ENCODE peak calls at places on chromosomes 3 and 15, in eight cellular contexts. One of them, this sample, is unnamed.

GRCh38 chr15:33324609-33325008 is 13.8 kb downstream of the RYR3 start:
- DNase-seq in heart right ventricle: no peak
- DNase-seq in brain microvascular endothelial cell: no peak
- DNase-seq in uterus: no peak
- DNase-seq in RWPE2: no peak
- DNase-seq in GM23338: no peak
- DNase-seq in K562: no peak
- DNase-seq in endodermal cell: no peak
- DNase-seq in this sample: no peak

GRCh38 chr3:79810529-79810928 is 42.7 kb upstream of the ROBO1 start:
- DNase-seq in endodermal cell: no peak
- DNase-seq in uterus: no peak
- DNase-seq in GM23338: no peak
- DNase-seq in K562: no peak
- DNase-seq in RWPE2: no peak
- DNase-seq in heart right ventricle: no peak
- DNase-seq in brain microvascular endothelial cell: peak
- DNase-seq in this sample: no peak

GRCh38 chr3:99817047-99817436 is 620 bp upstream of the CMSS1 start:
- DNase-seq in RWPE2: no peak
- DNase-seq in uterus: no peak
- DNase-seq in K562: peak
- DNase-seq in heart right ventricle: no peak
- DNase-seq in brain microvascular endothelial cell: no peak
- DNase-seq in endodermal cell: no peak
- DNase-seq in GM23338: peak
- DNase-seq in this sample: peak

GRCh38 chr3:8575364-8576104 is 69.1 kb downstream of the SSUH2 start:
- DNase-seq in GM23338: no peak
- DNase-seq in endodermal cell: no peak
- DNase-seq in K562: no peak
- DNase-seq in brain microvascular endothelial cell: peak
- DNase-seq in uterus: no peak
- DNase-seq in heart right ventricle: no peak
- DNase-seq in RWPE2: no peak
- DNase-seq in this sample: no peak

GRCh38 chr3:128334766-128335165 is 131.9 kb downstream of the DNAJB8 start:
- DNase-seq in GM23338: no peak
- DNase-seq in heart right ventricle: no peak
- DNase-seq in K562: no peak
- DNase-seq in RWPE2: no peak
- DNase-seq in brain microvascular endothelial cell: no peak
- DNase-seq in uterus: no peak
- DNase-seq in endodermal cell: no peak
- DNase-seq in this sample: no peak

GRCh38 chr15:85149460-85150129 is 167.9 kb downstream of the PDE8A start:
- DNase-seq in uterus: no peak
- DNase-seq in endodermal cell: no peak
- DNase-seq in brain microvascular endothelial cell: no peak
- DNase-seq in heart right ventricle: no peak
- DNase-seq in RWPE2: no peak
- DNase-seq in GM23338: no peak
- DNase-seq in K562: no peak
- DNase-seq in this sample: no peak

GRCh38 chr3:67416703-67417102 is 237.7 kb downstream of the SUCLG2 start:
- DNase-seq in endodermal cell: no peak
- DNase-seq in heart right ventricle: no peak
- DNase-seq in brain microvascular endothelial cell: no peak
- DNase-seq in K562: no peak
- DNase-seq in GM23338: no peak
- DNase-seq in uterus: no peak
- DNase-seq in RWPE2: no peak
- DNase-seq in this sample: no peak

GRCh38 chr3:125120370-125121122 is 64.7 kb upstream of the HEG1 start:
- DNase-seq in uterus: no peak
- DNase-seq in heart right ventricle: no peak
- DNase-seq in K562: no peak
- DNase-seq in endodermal cell: peak
- DNase-seq in GM23338: peak
- DNase-seq in RWPE2: no peak
- DNase-seq in brain microvascular endothelial cell: no peak
- DNase-seq in this sample: peak

DNA sequence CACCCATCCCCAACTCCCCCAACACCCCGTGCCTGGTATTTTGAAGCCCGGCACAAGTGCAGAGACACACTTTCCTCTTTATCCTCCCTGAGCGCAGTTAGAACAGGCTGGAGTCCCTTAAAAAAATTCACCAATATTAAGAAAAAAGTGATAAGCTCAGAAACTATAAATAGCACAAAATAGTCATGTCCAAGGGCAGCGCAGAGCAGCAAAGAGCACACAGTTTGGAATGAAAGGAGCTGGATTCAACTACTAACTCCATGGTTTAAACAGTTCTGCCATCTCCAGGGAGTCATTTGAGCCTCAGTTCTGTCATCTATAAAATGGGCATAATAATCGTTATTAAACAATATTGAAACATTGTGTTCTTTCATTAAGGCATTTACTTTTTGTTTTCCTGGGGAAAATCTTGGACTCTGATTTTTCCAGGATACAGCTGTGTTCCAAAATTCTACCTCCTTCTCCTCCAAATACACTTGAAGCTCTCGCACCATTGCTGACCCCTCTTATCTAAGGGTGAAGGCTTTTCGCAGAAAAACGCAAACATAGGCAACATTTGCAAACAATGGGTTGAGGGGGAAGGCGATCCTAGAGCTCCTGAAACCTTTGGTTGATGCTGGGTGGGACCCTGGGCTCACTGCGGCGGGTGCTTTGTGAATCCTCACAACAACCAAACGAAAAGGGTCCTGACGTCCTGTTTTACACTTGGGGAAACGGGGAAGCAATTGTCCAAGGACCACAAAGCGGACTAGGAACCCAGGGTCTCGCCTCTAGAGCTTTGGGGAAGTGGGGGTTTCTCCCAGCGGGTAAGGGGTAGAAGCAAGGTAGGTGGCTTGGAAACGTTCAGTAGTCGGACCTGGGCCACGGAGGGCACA is 41.8 kb downstream of the EPHB3 start:
- DNase-seq in brain microvascular endothelial cell: no peak
- DNase-seq in K562: no peak
- DNase-seq in GM23338: no peak
- DNase-seq in endodermal cell: peak
- DNase-seq in heart right ventricle: no peak
- DNase-seq in RWPE2: no peak
- DNase-seq in uterus: no peak
- DNase-seq in this sample: no peak
- H3K27ac ChIP-seq in brain microvascular endothelial cell: no peak
- H3K27ac ChIP-seq in K562: no peak
- H3K27ac ChIP-seq in GM23338: no peak
- H3K27ac ChIP-seq in endodermal cell: peak
- H3K27ac ChIP-seq in heart right ventricle: no peak
- H3K27ac ChIP-seq in RWPE2: no peak
- H3K27ac ChIP-seq in uterus: peak
- H3K27ac ChIP-seq in this sample: no peak

GRCh38 chr3:173584093-173584833 is 186.7 kb downstream of the NLGN1 start:
- DNase-seq in endodermal cell: peak
- DNase-seq in GM23338: peak
- DNase-seq in RWPE2: no peak
- DNase-seq in K562: peak
- DNase-seq in heart right ventricle: peak
- DNase-seq in uterus: no peak
- DNase-seq in brain microvascular endothelial cell: peak
- DNase-seq in this sample: peak

GRCh38 chr3:173584834-173585831 is 187.6 kb downstream of the NLGN1 start:
- DNase-seq in GM23338: peak
- DNase-seq in heart right ventricle: peak
- DNase-seq in uterus: no peak
- DNase-seq in endodermal cell: peak
- DNase-seq in RWPE2: no peak
- DNase-seq in brain microvascular endothelial cell: peak
- DNase-seq in K562: no peak
- DNase-seq in this sample: no peak

GRCh38 chr3:173588547-173588946 is 191.0 kb downstream of the NLGN1 start:
- DNase-seq in brain microvascular endothelial cell: no peak
- DNase-seq in K562: no peak
- DNase-seq in RWPE2: no peak
- DNase-seq in heart right ventricle: no peak
- DNase-seq in uterus: no peak
- DNase-seq in endodermal cell: no peak
- DNase-seq in GM23338: no peak
- DNase-seq in this sample: no peak

GRCh38 chr3:173587055-173587454 is 189.5 kb downstream of the NLGN1 start:
- DNase-seq in uterus: no peak
- DNase-seq in RWPE2: no peak
- DNase-seq in GM23338: no peak
- DNase-seq in K562: no peak
- DNase-seq in heart right ventricle: no peak
- DNase-seq in brain microvascular endothelial cell: no peak
- DNase-seq in endodermal cell: no peak
- DNase-seq in this sample: no peak

GRCh38 chr3:173586176-173586575 is 188.6 kb downstream of the NLGN1 start:
- DNase-seq in RWPE2: no peak
- DNase-seq in brain microvascular endothelial cell: no peak
- DNase-seq in GM23338: no peak
- DNase-seq in K562: no peak
- DNase-seq in heart right ventricle: no peak
- DNase-seq in endodermal cell: no peak
- DNase-seq in uterus: no peak
- DNase-seq in this sample: no peak
- H3K4me3 ChIP-seq in RWPE2: no peak
- H3K4me3 ChIP-seq in brain microvascular endothelial cell: no peak
- H3K4me3 ChIP-seq in GM23338: peak
- H3K4me3 ChIP-seq in K562: no peak
- H3K4me3 ChIP-seq in heart right ventricle: peak
- H3K4me3 ChIP-seq in endodermal cell: peak
- H3K4me3 ChIP-seq in uterus: no peak
- H3K4me3 ChIP-seq in this sample: no peak

DNA sequence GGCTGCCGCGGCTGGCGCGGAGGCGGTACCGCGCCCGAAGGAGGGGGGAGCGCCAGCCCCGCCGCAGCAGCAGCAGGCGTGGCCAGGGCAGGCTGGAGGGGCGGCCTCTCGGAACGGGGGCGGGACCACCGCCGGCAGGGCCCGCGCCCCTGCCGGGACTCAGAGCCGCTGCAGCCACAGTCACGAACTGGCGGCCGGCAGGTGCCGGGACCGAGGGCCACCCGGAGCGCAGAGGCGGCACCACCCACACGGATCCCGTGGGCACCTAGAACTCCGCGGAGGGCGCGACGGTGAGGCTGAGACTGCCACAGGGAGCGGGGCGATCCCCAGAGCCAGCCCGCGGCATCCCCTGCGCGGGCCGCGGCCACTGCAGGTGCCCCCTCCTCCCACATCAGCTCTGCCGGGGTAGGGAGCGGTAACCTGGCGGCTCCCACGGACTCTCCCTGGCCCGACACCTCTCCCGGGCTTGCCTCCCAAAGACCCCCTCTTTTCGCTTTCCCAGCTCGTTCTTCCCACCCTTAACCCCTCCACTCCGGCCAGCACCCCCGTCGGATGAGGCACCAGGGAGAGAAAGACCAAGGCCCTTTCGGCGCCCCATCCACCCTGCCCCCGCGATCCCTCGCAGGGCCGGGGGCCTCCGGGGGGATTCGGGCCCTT is at the start of gene VWA5B2:
- DNase-seq in uterus: peak
- DNase-seq in heart right ventricle: peak
- DNase-seq in endodermal cell: peak
- DNase-seq in GM23338: peak
- DNase-seq in K562: peak
- DNase-seq in brain microvascular endothelial cell: no peak
- DNase-seq in RWPE2: peak
- DNase-seq in this sample: peak
- H3K27ac ChIP-seq in uterus: no peak
- H3K27ac ChIP-seq in heart right ventricle: no peak
- H3K27ac ChIP-seq in endodermal cell: no peak
- H3K27ac ChIP-seq in GM23338: no peak
- H3K27ac ChIP-seq in K562: no peak
- H3K27ac ChIP-seq in brain microvascular endothelial cell: no peak
- H3K27ac ChIP-seq in RWPE2: no peak
- H3K27ac ChIP-seq in this sample: no peak

GRCh38 chr3:23761440-23761896 is 44.3 kb upstream of the UBE2E1 start:
- DNase-seq in K562: no peak
- DNase-seq in brain microvascular endothelial cell: peak
- DNase-seq in GM23338: peak
- DNase-seq in RWPE2: no peak
- DNase-seq in endodermal cell: peak
- DNase-seq in heart right ventricle: no peak
- DNase-seq in uterus: no peak
- DNase-seq in this sample: peak

GRCh38 chr3:23760871-23761373 is 44.8 kb upstream of the UBE2E1 start:
- DNase-seq in K562: no peak
- DNase-seq in GM23338: peak
- DNase-seq in heart right ventricle: no peak
- DNase-seq in RWPE2: no peak
- DNase-seq in endodermal cell: peak
- DNase-seq in uterus: no peak
- DNase-seq in brain microvascular endothelial cell: no peak
- DNase-seq in this sample: no peak

GRCh38 chr3:23763040-23763477 is 42.7 kb upstream of the UBE2E1 start:
- DNase-seq in heart right ventricle: peak
- DNase-seq in GM23338: no peak
- DNase-seq in uterus: no peak
- DNase-seq in endodermal cell: no peak
- DNase-seq in brain microvascular endothelial cell: no peak
- DNase-seq in RWPE2: no peak
- DNase-seq in K562: no peak
- DNase-seq in this sample: peak

GRCh38 chr3:23764407-23764806 is 41.3 kb upstream of the UBE2E1 start:
- DNase-seq in brain microvascular endothelial cell: no peak
- DNase-seq in K562: no peak
- DNase-seq in RWPE2: no peak
- DNase-seq in heart right ventricle: no peak
- DNase-seq in uterus: no peak
- DNase-seq in GM23338: no peak
- DNase-seq in endodermal cell: no peak
- DNase-seq in this sample: no peak

DNA sequence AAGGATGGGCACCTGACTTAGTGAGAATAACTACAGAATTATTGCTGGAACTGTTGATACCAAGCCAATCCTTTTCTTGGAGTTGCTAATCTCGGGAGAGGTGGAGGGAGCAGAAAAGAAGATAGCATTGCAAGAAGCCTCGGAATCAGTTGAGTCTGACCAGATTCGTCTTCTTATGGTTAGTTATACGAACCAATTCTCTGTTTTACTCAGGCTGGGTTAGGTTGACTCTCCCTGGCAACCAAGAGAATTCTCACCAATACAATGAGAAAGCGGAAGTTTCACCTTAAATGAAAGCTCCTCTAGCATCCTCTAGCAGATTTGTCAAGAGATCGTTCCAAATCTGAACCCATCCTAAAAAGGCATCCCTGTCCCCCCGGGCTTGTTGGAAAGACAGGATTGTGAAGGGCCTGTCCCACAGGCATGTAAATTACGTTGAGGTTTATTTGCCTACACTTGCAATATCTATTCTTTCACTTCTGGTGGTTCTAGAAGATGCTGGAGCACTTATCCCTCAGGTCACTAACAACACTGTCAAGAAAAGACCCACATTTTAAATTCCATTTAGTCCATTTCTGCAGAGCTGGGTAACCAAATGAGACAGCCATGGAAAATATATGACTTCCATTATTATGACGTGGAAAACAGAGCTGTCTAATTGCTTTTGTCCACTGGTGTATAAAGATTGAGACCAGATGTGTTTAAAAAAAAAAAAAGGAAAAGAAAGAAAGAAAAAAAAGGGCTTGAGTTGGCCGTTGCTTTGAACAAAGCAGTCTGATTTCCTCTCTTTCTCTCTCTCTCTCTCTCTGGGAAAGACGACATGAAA is 43.3 kb upstream of the UBE2E1 start:
- DNase-seq in endodermal cell: no peak
- DNase-seq in K562: no peak
- DNase-seq in uterus: no peak
- DNase-seq in GM23338: no peak
- DNase-seq in RWPE2: no peak
- DNase-seq in brain microvascular endothelial cell: no peak
- DNase-seq in heart right ventricle: no peak
- DNase-seq in this sample: no peak
- H3K4me3 ChIP-seq in endodermal cell: no peak
- H3K4me3 ChIP-seq in K562: no peak
- H3K4me3 ChIP-seq in uterus: peak
- H3K4me3 ChIP-seq in GM23338: no peak
- H3K4me3 ChIP-seq in RWPE2: no peak
- H3K4me3 ChIP-seq in brain microvascular endothelial cell: no peak
- H3K4me3 ChIP-seq in heart right ventricle: peak
- H3K4me3 ChIP-seq in this sample: no peak

This sample was measured in WERI-Rb-1.